ENCODE peak calls at places on chromosomes 12 and 14, in four cellular contexts. N is HepG2, E is K562, U is HCT116. R is an unnamed sample. For H3K4me1, the result is how much of the 10 kb centered on the place peaks cover.

GRCh38 chr12:108609535-108610335 is 11.9 kb upstream of the TMEM119 start:
- DNase-seq in N (no peak), E (no peak), U (no peak), R (no peak)

GRCh38 chr12:112061127-112061526 is 47.5 kb downstream of the NAA25 start:
- DNase-seq in N (no peak), E (no peak), U (no peak), R (no peak)

GRCh38 chr12:113844495-113845175 is 121.5 kb downstream of the RBM19 start:
- DNase-seq in N (no peak), E (no peak), U (no peak), R (no peak)

GRCh38 chr12:76866726-76867125 is 12.1 kb downstream of the CSRP2 start:
- DNase-seq in N (no peak), E (no peak), U (no peak), R (no peak)

GRCh38 chr12:84069699-84070098 is 842.9 kb downstream of the SLC6A15 start:
- DNase-seq in N (no peak), E (no peak), U (no peak), R (no peak)

GRCh38 chr14:34710744-34711143 is 3.6 kb downstream of the CFL2 start:
- DNase-seq in N (no peak), E (no peak), U (no peak), R (no peak)

GRCh38 chr14:51726166-51726899 is 74.6 kb downstream of the FRMD6 start:
- DNase-seq in N (no peak), E (no peak), U (no peak), R (no peak)

GRCh38 chr14:61288720-61289119 is 7.6 kb upstream of the TMEM30B start:
- DNase-seq in N (no peak), E (no peak), U (no peak), R (no peak)

GRCh38 chr12:12715459-12716150 is 1.6 kb upstream of the CDKN1B start:
- DNase-seq in N (no peak), E (no peak), U (no peak), R (no peak)

GRCh38 chr12:132201391-132202120 is 57.3 kb downstream of the NOC4L start:
- DNase-seq in N (no peak), E (no peak), U (no peak), R (no peak)

GRCh38 chr12:99985129-99985570 is 414 bp upstream of the ANKS1B start:
- DNase-seq in N (no peak), E (no peak), U (no peak), R (no peak)

GRCh38 chr14:75566321-75566720 is 12.1 kb upstream of the FLVCR2 start:
- DNase-seq in N (no peak), E (no peak), U (no peak), R (peak)

GRCh38 chr14:82999802-83000201 is 1466.1 kb upstream of the SEL1L start:
- DNase-seq in N (no peak), E (no peak), U (no peak), R (no peak)

GRCh38 chr14:49583629-49584028 is 2.6 kb downstream of the RPS29 start:
- DNase-seq in N (no peak), E (no peak), U (no peak), R (no peak)

GRCh38 chr14:68817513-68818212 is 24.8 kb upstream of the ZFP36L1 start:
- DNase-seq in N (no peak), E (no peak), U (no peak), R (no peak)

GRCh38 chr12:100823988-100824387 is 29.4 kb downstream of the ANO4 start:
- DNase-seq in N (no peak), E (no peak), U (peak), R (no peak)

GRCh38 chr14:101553931-101554330 is 7.4 kb upstream of the DIO3 start:
- DNase-seq in N (no peak), E (no peak), U (no peak), R (no peak)

GRCh38 chr14:101553393-101553792 is 7.9 kb upstream of the DIO3 start:
- DNase-seq in N (no peak), E (no peak), U (no peak), R (no peak)

GRCh38 chr14:101549154-101549553 is 12.1 kb upstream of the DIO3 start:
- DNase-seq in N (no peak), E (no peak), U (no peak), R (no peak)

GRCh38 chr14:101552786-101553231 is 8.5 kb upstream of the DIO3 start:
- DNase-seq in N (no peak), E (no peak), U (no peak), R (no peak)

DNA sequence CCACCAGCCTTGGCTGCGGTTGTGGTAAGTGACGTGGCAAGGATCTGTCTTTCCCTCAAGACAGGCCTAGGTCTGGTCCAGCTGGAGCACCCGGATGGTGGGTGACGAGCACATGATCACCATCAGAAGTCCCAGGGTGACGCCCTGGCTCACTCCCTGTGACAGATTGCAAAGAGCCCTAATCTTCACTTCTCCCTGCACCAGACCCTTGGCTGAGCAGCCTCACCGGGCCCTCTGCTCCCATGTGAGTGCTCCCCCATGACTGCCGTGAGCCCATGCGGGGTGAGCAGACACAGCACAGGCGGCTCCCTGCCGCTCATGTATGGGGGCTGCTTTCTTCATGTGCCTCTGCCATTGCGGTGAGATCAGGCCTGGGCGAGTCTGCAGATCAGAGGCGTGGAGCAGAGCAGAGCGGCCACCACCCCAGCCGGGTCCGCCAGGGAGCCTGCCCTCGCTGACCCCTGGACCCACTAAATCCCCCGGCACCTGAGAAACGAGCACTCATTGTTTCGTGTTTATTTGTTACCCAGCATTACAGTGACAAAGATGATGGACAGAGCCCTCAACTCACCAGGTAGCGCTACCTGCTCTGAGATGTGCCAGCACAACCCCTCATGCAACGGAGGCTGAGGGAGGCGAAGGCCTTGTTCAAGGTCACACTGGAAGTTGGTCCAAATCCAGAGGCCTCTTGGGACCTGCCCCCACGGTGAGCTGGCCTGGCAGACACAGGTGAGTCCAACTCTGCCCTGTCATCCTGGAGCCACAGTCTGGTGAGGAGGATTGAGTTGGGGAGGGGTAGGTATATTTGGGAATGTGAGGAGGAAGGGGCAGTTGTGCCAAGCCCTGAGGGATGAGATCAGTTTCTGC is 9.3 kb upstream of the DIO3 start:
- DNase-seq in N (no peak), E (no peak), U (no peak), R (no peak)
- H3K4me1 ChIP-seq in N (under half), E (under half), U (under half), R (under half)

GRCh38 chr12:32053881-32054624 is 52.6 kb upstream of the BICD1 start:
- DNase-seq in N (peak), E (peak), U (no peak), R (no peak)
- TF ChIP-seq TCF7L2 in N (no peak), E (no peak), U (no peak), R (no peak)

GRCh38 chr12:93008044-93008778 is 79.1 kb upstream of the EEA1 start:
- DNase-seq in N (peak), E (no peak), U (no peak), R (no peak)
- H3K4me1 ChIP-seq in N (half or more), E (under half), U (under half), R (under half)

GRCh38 chr12:5794156-5794555 is 150.9 kb downstream of the ANO2 start:
- DNase-seq in N (no peak), E (no peak), U (no peak), R (no peak)

GRCh38 chr12:5787828-5788227 is 157.2 kb downstream of the ANO2 start:
- DNase-seq in N (no peak), E (no peak), U (no peak), R (no peak)

GRCh38 chr12:5792350-5792749 is 152.7 kb downstream of the ANO2 start:
- DNase-seq in N (no peak), E (no peak), U (no peak), R (no peak)

GRCh38 chr12:5785601-5786000 is 159.5 kb downstream of the ANO2 start:
- DNase-seq in N (no peak), E (no peak), U (no peak), R (no peak)

GRCh38 chr12:5789469-5789968 is 155.5 kb downstream of the ANO2 start:
- DNase-seq in N (no peak), E (no peak), U (no peak), R (no peak)
- TF ChIP-seq TCF7L2 in N (no peak), E (no peak), U (no peak), R (no peak)

DNA sequence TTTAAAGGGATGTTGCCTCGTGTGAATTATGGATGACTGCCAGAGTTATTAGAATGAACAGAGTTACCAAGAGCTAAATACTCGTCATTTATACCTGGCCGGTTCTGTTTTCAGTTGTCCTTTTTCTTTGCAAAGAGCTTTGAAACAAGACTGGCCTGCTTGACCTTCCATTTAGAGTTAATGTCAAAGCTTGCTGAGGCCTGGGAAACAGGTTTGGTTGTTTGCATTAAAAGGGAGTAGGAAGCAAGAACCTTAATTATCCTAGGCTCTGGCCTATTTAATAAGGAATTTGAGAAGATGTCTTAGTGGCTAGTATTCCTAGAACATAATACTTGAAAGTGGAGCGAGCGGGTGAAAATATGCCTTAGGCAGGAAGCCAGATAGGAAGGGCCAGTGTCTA is 233.3 kb downstream of the CACNA1C start:
- DNase-seq in N (no peak), E (no peak), U (no peak), R (no peak)
- H3K4me1 ChIP-seq in N (under half), E (under half), U (under half), R (under half)

R was measured in Panc1.